ENCODE peak calls at places on chromosomes 3 and 15, in ten cellular contexts. O is Caki2; Q is effector CD4-positive, alpha-beta T cell; U is activated T-cell treated with anti-CD3 and anti-CD28 coated beads for 1 hour; V is HEK293T; F is fibroblast of the aortic adventitia; J is stimulated activated CD4-positive, alpha-beta T cell treated with anti-CD3 and anti-CD28 coated beads, Interleukin-1b, Interleukin-23, amount 100 ng/mL, for 24 hours; Y is dorsolateral prefrontal cortex; L is stimulated activated CD8-positive, alpha-beta memory T cell treated with anti-CD3 and anti-CD28 coated beads, Interleukin-15, amount 100 ng/mL, for 48 hours; T is HuH-7. A is an unnamed sample.

GRCh38 chr3:42762046-42762724 is 10.9 kb downstream of the CCDC13 start:
- DNase-seq in T (no peak), Q (no peak), L (no peak), J (no peak), O (no peak), Y (no peak), V (no peak), U (no peak), F (no peak), A (no peak)

GRCh38 chr15:51097553-51098330 is 3.0 kb upstream of the TNFAIP8L3 start:
- DNase-seq in V (no peak), L (no peak), F (peak; percentile 86), T (no peak), O (no peak), Q (no peak), U (no peak), Y (no peak), J (no peak), A (no peak)

GRCh38 chr3:107068980-107069379 is 308.3 kb upstream of the CCDC54 start:
- DNase-seq in T (no peak), Y (no peak), L (no peak), V (no peak), Q (no peak), F (peak; percentile 93), J (no peak), O (no peak), U (no peak), A (no peak)

GRCh38 chr3:32106929-32107362 is 526 bp downstream of the GPD1L start:
- DNase-seq in J (no peak), F (peak; percentile 10), V (no peak), T (no peak), Q (no peak), L (no peak), O (no peak), U (no peak), Y (peak; percentile 46), A (no peak)

GRCh38 chr15:59791646-59792208 is 102.6 kb upstream of the BNIP2 start:
- DNase-seq in V (no peak), L (no peak), Y (no peak), F (no peak), U (no peak), O (no peak), J (no peak), T (no peak), Q (no peak), A (no peak)

GRCh38 chr15:62219799-62220198 is 54.7 kb upstream of the C2CD4B start:
- DNase-seq in T (no peak), J (no peak), O (no peak), Y (no peak), L (no peak), F (no peak), U (no peak), Q (no peak), V (no peak), A (no peak)

GRCh38 chr3:15325228-15325627 is 7.2 kb downstream of the SH3BP5 start:
- DNase-seq in V (no peak), U (no peak), Y (peak; percentile 51), J (no peak), O (no peak), T (no peak), Q (no peak), L (no peak), F (peak; percentile 84), A (no peak)

GRCh38 chr15:96625251-96625650 is 294.8 kb downstream of the NR2F2 start:
- DNase-seq in Q (no peak), U (no peak), O (no peak), F (no peak), Y (no peak), V (no peak), T (no peak), J (no peak), L (no peak), A (no peak)

GRCh38 chr3:71579934-71580318 is 3.6 kb downstream of the FOXP1 start:
- DNase-seq in L (no peak), O (peak; percentile 79), U (no peak), F (peak; percentile 63), J (no peak), Y (no peak), T (no peak), V (no peak), Q (no peak), A (no peak)

GRCh38 chr3:185929192-185930151 is 8.3 kb downstream of the TRA2B start:
- DNase-seq in Y (no peak), F (no peak), Q (no peak), J (no peak), T (no peak), U (no peak), L (no peak), O (no peak), V (no peak), A (no peak)

GRCh38 chr15:25775317-25775912 is 87.7 kb downstream of the ATP10A start:
- DNase-seq in Y (no peak), Q (no peak), V (no peak), J (no peak), T (no peak), O (peak; percentile 86), F (peak; percentile 77), U (no peak), L (no peak), A (no peak)

GRCh38 chr3:190266915-190267290 is 55.3 kb downstream of the CLDN1 start:
- DNase-seq in F (peak; percentile 17), J (no peak), T (no peak), L (no peak), V (no peak), U (no peak), Q (no peak), O (no peak), Y (no peak), A (no peak)

GRCh38 chr3:130963878-130964277 is 62.7 kb downstream of the ASTE1 start:
- DNase-seq in U (no peak), V (no peak), Y (no peak), O (peak; percentile 63), F (peak; percentile 96), J (no peak), T (no peak), Q (no peak), L (no peak), A (no peak)

GRCh38 chr15:84600331-84600686 is 500 bp upstream of the ZSCAN2 start:
- DNase-seq in J (peak; percentile 41), V (peak; percentile 79), O (peak; percentile 85), Q (peak; percentile 51), U (peak; percentile 25), T (peak; percentile 81), Y (peak; percentile 19), F (peak; percentile 82), L (peak; percentile 30), A (peak; percentile 58)

GRCh38 chr15:83285979-83286553 is 1.6 kb upstream of the BNC1 start:
- DNase-seq in T (no peak), U (no peak), L (no peak), F (peak; percentile 76), Y (no peak), O (peak; percentile 50), V (no peak), J (no peak), Q (no peak), A (no peak)

GRCh38 chr3:128971421-128971820 is 22.5 kb downstream of the CFAP92 start:
- DNase-seq in F (peak; percentile 72), L (no peak), O (no peak), T (no peak), Y (no peak), U (no peak), J (no peak), Q (no peak), V (no peak), A (no peak)

GRCh38 chr3:21942328-21942727 is 191.3 kb upstream of the ZNF385D start:
- DNase-seq in Q (no peak), U (no peak), Y (peak; percentile 54), O (no peak), J (no peak), F (peak; percentile 38), V (peak; percentile 5), L (no peak), T (no peak), A (no peak)

GRCh38 chr3:174620138-174620537 is 239.0 kb upstream of the NAALADL2 start:
- DNase-seq in L (no peak), Q (no peak), T (no peak), J (no peak), Y (no peak), V (no peak), U (no peak), O (peak; percentile 7), F (peak; percentile 27), A (no peak)

GRCh38 chr3:11059090-11059798 is 66.7 kb downstream of the SLC6A1 start:
- DNase-seq in U (no peak), J (peak; percentile 10), V (peak; percentile 73), O (peak; percentile 44), L (no peak), Y (peak; percentile 55), F (peak; percentile 78), Q (no peak), T (peak; percentile 89), A (peak; percentile 79)

GRCh38 chr3:63762180-63762579 is 56.9 kb upstream of the C3orf49 start:
- DNase-seq in U (no peak), L (no peak), O (no peak), V (no peak), Q (no peak), F (peak; percentile 80), Y (no peak), J (no peak), T (no peak), A (no peak)

GRCh38 chr3:2861120-2861519 is 249.1 kb downstream of the IL5RA start:
- DNase-seq in T (peak; percentile 31), F (no peak), J (no peak), Q (no peak), U (no peak), V (no peak), O (no peak), L (no peak), Y (no peak), A (no peak)

GRCh38 chr3:196650740-196651311 is 11.3 kb downstream of the NRROS start:
- DNase-seq in F (peak; percentile 99), Q (no peak), L (no peak), J (no peak), O (peak; percentile 86), U (no peak), Y (no peak), T (no peak), V (no peak), A (no peak)

GRCh38 chr3:47802734-47803477 is at the start of gene DHX30:
- DNase-seq in F (peak; percentile 83), L (peak; percentile 82), T (peak; percentile 87), O (peak; percentile 81), J (peak; percentile 81), V (peak; percentile 85), Q (peak; percentile 83), Y (peak; percentile 90), U (peak; percentile 73), A (peak; percentile 81)

GRCh38 chr15:70793694-70794093 is 30.3 kb upstream of the UACA start:
- DNase-seq in F (no peak), Y (no peak), L (no peak), Q (no peak), U (no peak), V (no peak), J (no peak), O (no peak), T (no peak), A (no peak)

GRCh38 chr3:188776447-188776846 is 395.3 kb upstream of the TPRG1 start:
- DNase-seq in O (no peak), Y (no peak), T (no peak), L (no peak), V (no peak), Q (no peak), J (no peak), F (peak; percentile 83), U (no peak), A (no peak)

GRCh38 chr15:56964182-56964581 is 45.7 kb downstream of the TCF12 start:
- DNase-seq in J (no peak), L (no peak), Q (no peak), T (no peak), V (no peak), F (peak; percentile 65), O (no peak), Y (no peak), U (no peak), A (no peak)

GRCh38 chr3:151283907-151284461 is 5.6 kb upstream of the P2RY14 start:
- DNase-seq in O (peak; percentile 62), J (no peak), L (peak; percentile 24), T (no peak), F (peak; percentile 73), Y (no peak), V (no peak), U (no peak), Q (no peak), A (no peak)

GRCh38 chr3:159252772-159253384 is 451.0 kb downstream of the MFSD1 start:
- DNase-seq in J (no peak), Q (no peak), F (peak; percentile 89), O (peak; percentile 41), Y (no peak), T (no peak), L (no peak), U (no peak), V (peak; percentile 27), A (no peak)

A was measured in nucleus accumbens.